ENCODE peak calls at places on chromosomes 6 and 20, in five cellular contexts. C is IMR-90, A is stomach, W is breast epithelium, H is uterus. T is an unnamed sample.
A peak's percentile ranks its signal among the peaks of the same experiment; 100 is the strongest.

GRCh38 chr20:50188879-50189680 is 1.6 kb upstream of the CEBPB start:
- DNase-seq in C (no peak), W (no peak), A (no peak), H (no peak), T (peak; percentile 29)

GRCh38 chr20:34525709-34526416 is 9.6 kb downstream of the DYNLRB1 start:
- DNase-seq in H (peak; percentile 79), W (peak; percentile 95), C (peak; percentile 100), A (peak; percentile 83), T (peak; percentile 91)

GRCh38 chr20:52972190-52972937 is at the start of gene TSHZ2:
- DNase-seq in A (peak; percentile 44), C (peak; percentile 1), W (peak; percentile 77), H (peak; percentile 59), T (peak; percentile 40)

GRCh38 chr6:113495521-113495920 is 361.6 kb upstream of the MARCKS start:
- DNase-seq in C (peak; percentile 87), W (no peak), A (no peak), H (no peak), T (no peak)

GRCh38 chr6:142507065-142507464 is 205.3 kb downstream of the ADGRG6 start:
- DNase-seq in A (no peak), H (no peak), C (no peak), W (no peak), T (no peak)

GRCh38 chr20:50189681-50190250 is 864 bp upstream of the CEBPB start:
- DNase-seq in C (no peak), H (peak; percentile 40), A (peak; percentile 70), W (peak; percentile 53), T (no peak)

GRCh38 chr6:170144952-170145587 is 145.8 kb downstream of the DLL1 start:
- DNase-seq in A (no peak), W (no peak), C (no peak), H (no peak), T (no peak)

GRCh38 chr6:163438940-163439335 is 24.4 kb downstream of the QKI start:
- DNase-seq in C (no peak), W (peak; percentile 25), A (peak; percentile 62), H (no peak), T (no peak)

GRCh38 chr20:58709013-58709702 is 16.6 kb downstream of the NPEPL1 start:
- DNase-seq in H (peak; percentile 12), A (peak; percentile 19), C (no peak), W (peak; percentile 10), T (no peak)

GRCh38 chr20:33731693-33732165 is at the start of gene ZNF341:
- DNase-seq in H (peak; percentile 90), C (peak; percentile 76), A (peak; percentile 91), W (peak; percentile 69), T (peak; percentile 83)

GRCh38 chr20:22740829-22741228 is 156.5 kb upstream of the FOXA2 start:
- DNase-seq in W (no peak), C (no peak), A (no peak), H (no peak), T (no peak)

GRCh38 chr20:63114693-63115069 is 101.2 kb downstream of the YTHDF1 start:
- DNase-seq in C (no peak), H (no peak), A (no peak), W (no peak), T (no peak)

GRCh38 chr6:167733740-167734661 is 92.7 kb upstream of the AFDN start:
- DNase-seq in W (peak; percentile 87), A (peak; percentile 22), H (no peak), C (no peak), T (peak; percentile 32)

GRCh38 chr6:132749111-132749510 is 8.6 kb downstream of the VNN2 start:
- DNase-seq in H (no peak), C (peak; percentile 58), A (no peak), W (no peak), T (no peak)

GRCh38 chr6:97040355-97040860 is 115.9 kb downstream of the KLHL32 start:
- DNase-seq in H (no peak), A (no peak), C (no peak), W (no peak), T (no peak)

GRCh38 chr20:33132858-33133615 is 34.9 kb upstream of the BPIFA2 start:
- DNase-seq in C (no peak), W (no peak), A (no peak), H (no peak), T (no peak)

GRCh38 chr20:46705378-46705729 is 4.1 kb upstream of the SLC2A10 start:
- DNase-seq in H (no peak), A (no peak), C (peak; percentile 13), W (no peak), T (no peak)
- TF ChIP-seq POLR2A in H (no peak), A (no peak), C (no peak), W (no peak), T (no peak)

GRCh38 chr6:17677602-17678001 is 29.1 kb downstream of the NUP153 start:
- DNase-seq in A (no peak), C (no peak), H (no peak), W (no peak), T (no peak)
- H3K36me3 ChIP-seq in A (peaks cover 42% of the 10 kb centered on the region), C (peaks cover 21% of the 10 kb centered on the region), H (no peaks in the 10 kb centered on the region), W (no peaks in the 10 kb centered on the region), T (peaks cover 29% of the 10 kb centered on the region)

GRCh38 chr6:108559097-108559883 is 1.4 kb upstream of the FOXO3 start:
- DNase-seq in H (peak; percentile 89), W (peak; percentile 94), A (peak; percentile 93), C (peak; percentile 84), T (peak; percentile 86)
- TF ChIP-seq POLR2A in H (peak; percentile 61), W (peak; percentile 76), A (no peak), C (peak; percentile 66), T (peak; percentile 95)

DNA sequence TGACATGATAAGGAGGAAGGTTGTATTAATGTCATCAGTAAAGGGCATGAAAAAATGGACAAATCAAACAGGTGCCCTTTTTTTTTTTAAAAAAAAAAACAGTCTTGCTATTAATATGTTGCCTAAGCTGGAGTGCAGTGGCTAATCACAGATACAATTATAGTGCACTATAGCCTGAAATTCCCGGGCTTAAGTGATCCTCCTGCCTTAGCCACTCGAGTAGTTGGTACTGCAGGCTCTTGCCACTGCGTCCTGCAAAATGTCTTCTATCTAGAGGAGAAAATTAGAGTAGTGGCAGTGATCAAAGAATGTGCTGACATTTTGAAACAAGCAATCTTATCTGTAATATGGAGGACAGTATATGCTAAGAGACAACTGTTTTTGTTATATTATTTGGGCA is 127.7 kb downstream of the ASCC3 start:
- DNase-seq in C (no peak), W (no peak), A (no peak), H (no peak), T (no peak)
- H3K36me3 ChIP-seq in C (no peaks in the 10 kb centered on the region), W (no peaks in the 10 kb centered on the region), A (peaks cover 9% of the 10 kb centered on the region), H (no peaks in the 10 kb centered on the region), T (no peaks in the 10 kb centered on the region)

DNA sequence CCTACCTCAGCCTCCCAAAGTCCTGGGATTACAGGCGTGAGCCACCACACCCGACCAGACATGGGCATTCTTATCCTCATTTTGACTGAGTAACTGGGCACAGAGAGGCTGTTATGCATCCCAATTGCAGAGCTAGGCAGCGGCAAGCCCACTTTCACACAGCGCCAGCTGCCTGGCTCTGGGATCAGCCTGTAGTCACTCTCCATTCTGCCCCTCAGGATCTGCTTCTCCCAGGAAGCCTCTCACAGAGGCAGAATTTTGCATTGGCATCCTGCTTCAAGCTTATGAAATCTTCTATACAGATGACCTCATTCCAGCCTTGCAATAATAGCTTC is 37.0 kb upstream of the IER3 start:
- DNase-seq in C (no peak), H (no peak), W (no peak), A (no peak), T (no peak)
- TF ChIP-seq POLR2A in C (peak; percentile 67), H (no peak), W (no peak), A (no peak), T (no peak)

T was measured in gastrocnemius medialis.